ENCODE peak calls at places on chromosomes 2 and 18, in six cellular contexts. J is H1, E is IMR-90, X is H9, D is neuronal stem cell, V is mesenchymal stem cell. K is an unnamed sample. For H3K4me1, the result is how much of the 10 kb centered on the place peaks cover.

GRCh38 chr2:134460583-134460998 is 206.7 kb downstream of the MGAT5 start:
- DNase-seq in J (peak), E (peak), X (peak), D (peak), V (peak), K (peak)

GRCh38 chr2:239745790-239746308 is 279.3 kb downstream of the NDUFA10 start:
- DNase-seq in J (no peak), E (no peak), X (no peak), D (no peak), V (no peak), K (no peak)

GRCh38 chr2:81598437-81598836 is 1293.9 kb upstream of the LRRTM1 start:
- DNase-seq in J (no peak), E (no peak), X (no peak), D (no peak), V (no peak), K (no peak)

GRCh38 chr18:74546751-74547530 is 12.6 kb downstream of the CNDP1 start:
- DNase-seq in J (no peak), E (peak), X (no peak), D (no peak), V (peak), K (no peak)

GRCh38 chr2:10493636-10494281 is 45.6 kb upstream of the ODC1 start:
- DNase-seq in J (peak), E (peak), X (no peak), D (no peak), V (peak), K (no peak)

GRCh38 chr2:129781749-129782617 is 197.5 kb upstream of the RAB6C start:
- DNase-seq in J (peak), E (no peak), X (peak), D (no peak), V (no peak), K (no peak)

GRCh38 chr2:202700075-202700901 is 65.5 kb downstream of the FAM117B start:
- DNase-seq in J (no peak), E (no peak), X (no peak), D (no peak), V (no peak), K (no peak)

GRCh38 chr2:94872676-94873361 is 1.6 kb downstream of the TEKT4 start:
- DNase-seq in J (no peak), E (no peak), X (no peak), D (no peak), V (no peak), K (no peak)

GRCh38 chr2:144320491-144320890 is 199.4 kb downstream of the ZEB2 start:
- DNase-seq in J (no peak), E (peak), X (no peak), D (no peak), V (peak), K (no peak)

GRCh38 chr2:241456546-241456945 is 51.8 kb downstream of the STK25 start:
- DNase-seq in J (no peak), E (no peak), X (no peak), D (no peak), V (no peak), K (peak)

GRCh38 chr2:201448701-201449100 is 2.6 kb downstream of the TRAK2 start:
- DNase-seq in J (no peak), E (no peak), X (no peak), D (no peak), V (no peak), K (no peak)

GRCh38 chr18:55422456-55423185 is 165.4 kb downstream of the TCF4 start:
- DNase-seq in J (no peak), E (peak), X (no peak), D (no peak), V (no peak), K (no peak)

GRCh38 chr2:127614246-127614645 is 31.7 kb upstream of the GPR17 start:
- DNase-seq in J (no peak), E (no peak), X (no peak), D (no peak), V (no peak), K (no peak)

GRCh38 chr2:197759013-197759412 is 26.1 kb downstream of the BOLL start:
- DNase-seq in J (no peak), E (no peak), X (no peak), D (no peak), V (no peak), K (no peak)

GRCh38 chr2:107511970-107512789 is 314.5 kb upstream of the RGPD4 start:
- DNase-seq in J (no peak), E (no peak), X (no peak), D (no peak), V (no peak), K (no peak)

GRCh38 chr2:217827430-217828201 is 175.2 kb downstream of the TNS1 start:
- DNase-seq in J (no peak), E (no peak), X (no peak), D (no peak), V (no peak), K (no peak)

GRCh38 chr2:58042486-58042970 is 4.1 kb upstream of the VRK2 start:
- DNase-seq in J (no peak), E (peak), X (no peak), D (no peak), V (peak), K (no peak)

GRCh38 chr2:164677271-164677670 is 56.0 kb upstream of the GRB14 start:
- DNase-seq in J (no peak), E (no peak), X (no peak), D (no peak), V (no peak), K (no peak)

GRCh38 chr18:57581301-57581934 is 5.1 kb downstream of the FECH start:
- DNase-seq in J (no peak), E (no peak), X (no peak), D (no peak), V (no peak), K (peak)

GRCh38 chr18:64294967-64295366 is 146.1 kb upstream of the LINC00305 start:
- DNase-seq in J (no peak), E (no peak), X (no peak), D (no peak), V (no peak), K (peak)

GRCh38 chr2:3270095-3270478 is 107.5 kb downstream of the EIPR1 start:
- DNase-seq in J (no peak), E (no peak), X (no peak), D (no peak), V (no peak), K (no peak)

GRCh38 chr18:8668381-8668780 is 37.0 kb upstream of the MTCL1 start:
- DNase-seq in J (no peak), E (no peak), X (no peak), D (no peak), V (no peak), K (no peak)

GRCh38 chr2:241507430-241508239 is 749 bp downstream of the STK25 start:
- DNase-seq in J (peak), E (peak), X (peak), D (peak), V (peak), K (peak)

GRCh38 chr2:20164734-20165242 is 60.1 kb downstream of the SDC1 start:
- DNase-seq in J (no peak), E (peak), X (no peak), D (no peak), V (peak), K (no peak)

GRCh38 chr2:42021490-42021889 is 26.3 kb upstream of the PKDCC start:
- DNase-seq in J (no peak), E (peak), X (no peak), D (no peak), V (peak), K (no peak)

GRCh38 chr2:197315371-197315770 is 4.8 kb upstream of the ANKRD44 start:
- DNase-seq in J (no peak), E (no peak), X (no peak), D (no peak), V (no peak), K (peak)

GRCh38 chr18:13279181-13280065 is 60.9 kb downstream of the LDLRAD4 start:
- DNase-seq in J (no peak), E (no peak), X (no peak), D (no peak), V (no peak), K (peak)

GRCh38 chr2:9261231-9261883 is 54.7 kb downstream of the ASAP2 start:
- DNase-seq in J (no peak), E (no peak), X (no peak), D (no peak), V (peak), K (peak)

GRCh38 chr2:164599954-164600589 is 21.2 kb downstream of the GRB14 start:
- DNase-seq in J (peak), E (peak), X (peak), D (peak), V (peak), K (peak)

GRCh38 chr2:221203846-221204245 is 368.3 kb downstream of the EPHA4 start:
- DNase-seq in J (no peak), E (no peak), X (no peak), D (no peak), V (no peak), K (no peak)

GRCh38 chr18:3790702-3791101 is 340.7 kb downstream of the TGIF1 start:
- DNase-seq in J (no peak), E (no peak), X (no peak), D (no peak), V (peak), K (no peak)

GRCh38 chr18:12036201-12036751 is 55.0 kb downstream of the IMPA2 start:
- DNase-seq in J (peak), E (no peak), X (no peak), D (no peak), V (no peak), K (no peak)
- H2BK15ac ChIP-seq in J (no peak), E (no peak), X (no peak), D (no peak), V (no peak), K (no peak)

GRCh38 chr2:69018629-69019227 is 5.7 kb downstream of the ANTXR1 start:
- DNase-seq in J (no peak), E (no peak), X (no peak), D (no peak), V (no peak), K (no peak)
- H2BK5ac ChIP-seq in J (no peak), E (no peak), X (no peak), D (no peak), V (no peak), K (no peak)

GRCh38 chr18:24016643-24017042 is 2.1 kb downstream of the TTC39C start:
- DNase-seq in J (no peak), E (no peak), X (no peak), D (no peak), V (no peak), K (peak)
- H3K4me1 ChIP-seq in J (under half), E (under half), X (under half), D (under half), V (under half), K (under half)

DNA sequence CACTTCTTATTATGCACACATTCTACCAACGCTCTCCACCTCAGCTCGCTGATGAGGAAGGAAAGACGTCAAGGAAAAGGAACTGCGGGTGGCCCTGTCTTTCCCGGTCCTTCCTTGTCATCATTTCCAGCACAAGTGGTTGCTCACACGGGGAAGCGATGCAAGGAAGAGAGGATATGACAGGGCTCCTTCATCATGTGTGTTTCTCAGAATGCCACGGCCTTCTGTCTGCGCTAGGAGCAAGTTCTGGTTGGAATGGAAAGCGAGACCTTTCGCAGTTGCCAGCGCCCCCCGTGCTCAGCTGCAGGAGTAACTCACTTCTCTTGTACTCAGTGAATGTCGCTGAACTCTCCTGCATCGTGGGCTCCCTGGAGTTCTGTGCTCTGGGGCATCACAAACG is 191.8 kb upstream of the GLI2 start:
- DNase-seq in J (no peak), E (no peak), X (no peak), D (no peak), V (no peak), K (peak)
- H2BK15ac ChIP-seq in J (no peak), E (peak), X (no peak), D (no peak), V (no peak), K (no peak)

DNA sequence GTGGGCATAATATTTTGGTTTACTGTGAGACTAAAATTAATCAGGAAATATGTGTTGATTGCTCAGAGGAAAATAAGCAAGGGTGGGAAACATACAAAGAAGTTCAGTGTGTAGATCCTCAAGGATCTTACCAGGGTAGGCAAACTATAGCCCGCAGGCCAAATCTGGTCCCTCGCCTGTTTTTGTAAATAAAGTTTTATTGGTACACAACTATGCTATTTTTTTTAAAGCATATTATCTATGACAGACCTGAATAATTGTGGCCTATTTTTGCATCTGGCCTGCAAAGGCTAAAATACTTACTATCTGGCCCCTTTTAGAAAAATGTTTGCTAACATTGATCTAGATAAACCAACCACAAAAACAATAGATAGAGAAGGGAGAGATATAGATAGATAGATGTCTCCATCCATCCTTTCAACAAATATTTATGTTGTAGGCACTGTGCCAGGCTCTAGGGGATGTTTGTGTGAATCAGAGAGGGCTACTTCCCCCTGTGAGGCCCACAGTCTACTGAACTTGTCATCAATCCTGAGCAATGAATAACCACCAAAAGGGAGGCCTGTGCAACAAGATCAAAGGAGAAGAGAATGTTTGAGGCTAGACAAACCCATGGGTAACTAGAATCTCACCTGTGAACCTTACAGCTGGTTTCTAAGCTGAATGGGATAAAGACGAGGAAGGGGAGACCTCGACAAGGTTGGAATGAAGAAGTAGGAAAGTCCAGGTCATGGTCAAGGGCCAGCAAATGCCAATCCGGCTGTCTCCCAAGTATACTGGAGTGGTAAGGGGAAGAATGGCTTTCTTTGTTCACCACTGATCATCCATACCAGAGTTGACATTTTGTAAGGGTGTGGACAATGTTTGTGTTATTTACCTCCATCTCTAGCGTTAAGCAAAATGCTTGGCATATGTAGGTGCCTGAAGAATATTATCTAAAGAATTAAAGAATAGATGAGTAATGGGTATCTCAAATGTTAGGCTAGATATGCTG is 23.6 kb downstream of the ALPK2 start:
- DNase-seq in J (no peak), E (peak), X (no peak), D (no peak), V (peak), K (no peak)
- H2BK5ac ChIP-seq in J (no peak), E (peak), X (no peak), D (no peak), V (peak), K (no peak)

GRCh38 chr2:128640847-128641360 is 322.2 kb upstream of the HS6ST1 start:
- DNase-seq in J (peak), E (no peak), X (no peak), D (no peak), V (no peak), K (no peak)
- H3K4me1 ChIP-seq in J (under half), E (under half), X (under half), D (under half), V (under half), K (under half)

GRCh38 chr2:39718483-39718882 is 52.8 kb downstream of the TMEM178A start:
- DNase-seq in J (no peak), E (no peak), X (no peak), D (no peak), V (no peak), K (no peak)

GRCh38 chr2:39715822-39716221 is 50.1 kb downstream of the TMEM178A start:
- DNase-seq in J (no peak), E (no peak), X (no peak), D (no peak), V (no peak), K (no peak)

GRCh38 chr2:39717067-39717466 is 51.4 kb downstream of the TMEM178A start:
- DNase-seq in J (no peak), E (no peak), X (no peak), D (no peak), V (no peak), K (no peak)

GRCh38 chr2:39712953-39713352 is 47.2 kb downstream of the TMEM178A start:
- DNase-seq in J (no peak), E (no peak), X (no peak), D (no peak), V (no peak), K (no peak)

DNA sequence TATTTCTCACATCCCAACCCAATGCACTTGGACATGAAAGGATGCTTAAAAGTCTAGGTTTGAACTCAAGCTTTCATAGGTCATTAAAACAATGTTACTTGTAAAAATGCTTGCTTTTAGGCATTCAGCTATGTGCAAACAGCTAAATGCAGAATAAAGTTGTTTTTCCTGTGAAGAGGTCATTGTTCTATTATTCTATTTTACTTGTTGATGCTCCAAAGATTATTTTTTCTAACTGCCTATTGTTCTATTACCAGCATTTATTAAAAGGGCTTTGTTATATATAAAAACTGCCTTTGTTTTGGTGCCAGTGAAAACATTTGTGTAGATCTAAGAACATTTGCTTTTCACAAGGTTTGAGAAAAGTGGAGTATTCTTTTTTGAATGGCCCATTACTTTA is 49.4 kb downstream of the TMEM178A start:
- DNase-seq in J (no peak), E (no peak), X (no peak), D (no peak), V (no peak), K (no peak)
- H2BK15ac ChIP-seq in J (no peak), E (no peak), X (no peak), D (no peak), V (no peak), K (no peak)

GRCh38 chr2:66428986-66429612 is 5.8 kb upstream of the MEIS1 start:
- DNase-seq in J (no peak), E (peak), X (no peak), D (no peak), V (peak), K (peak)

GRCh38 chr2:66423391-66423790 is 11.5 kb upstream of the MEIS1 start:
- DNase-seq in J (no peak), E (no peak), X (no peak), D (no peak), V (no peak), K (no peak)

GRCh38 chr2:66430195-66430905 is 4.6 kb upstream of the MEIS1 start:
- DNase-seq in J (no peak), E (no peak), X (no peak), D (no peak), V (no peak), K (peak)

GRCh38 chr2:66427219-66427768 is 7.6 kb upstream of the MEIS1 start:
- DNase-seq in J (no peak), E (no peak), X (no peak), D (no peak), V (peak), K (no peak)

DNA sequence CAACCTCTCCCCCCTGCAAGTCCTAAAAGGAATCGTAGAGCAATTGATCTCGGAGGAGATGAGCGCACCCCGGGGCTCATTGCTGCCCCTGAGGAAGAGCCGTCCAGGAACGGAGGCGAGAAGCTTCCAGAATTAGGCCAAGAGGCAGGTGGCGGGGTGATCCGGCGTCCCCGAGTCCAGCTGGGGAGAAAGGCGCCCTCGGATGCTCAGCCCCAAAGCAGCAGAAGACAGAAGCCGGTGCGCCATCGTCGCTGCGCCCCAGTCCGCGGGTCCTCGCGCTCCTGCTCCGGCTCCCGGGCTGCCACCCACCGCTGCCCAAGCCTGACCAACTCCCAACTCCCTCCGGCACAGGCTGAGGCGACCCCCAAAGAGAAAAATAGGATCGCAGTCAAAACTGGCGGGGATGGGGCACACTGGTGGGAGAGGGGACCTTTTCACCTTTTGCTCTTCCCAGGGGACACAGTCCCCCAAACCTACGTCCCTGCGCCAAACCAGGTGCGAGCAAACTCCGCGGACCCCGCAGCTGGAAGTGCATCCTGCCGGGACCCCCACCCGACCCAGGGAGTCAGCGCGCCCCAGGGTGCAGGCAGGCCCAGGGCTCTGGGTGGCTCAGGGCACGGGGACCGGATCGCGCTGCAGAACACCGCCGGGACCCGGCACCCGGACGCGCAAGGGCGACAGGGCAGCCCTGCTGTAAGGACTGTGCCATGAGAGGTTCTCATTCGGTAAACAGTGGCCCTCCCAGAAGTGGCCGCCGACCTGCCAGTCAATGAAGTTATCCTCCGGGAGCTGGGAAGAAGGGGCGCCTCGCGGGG is 8.5 kb upstream of the MEIS1 start:
- DNase-seq in J (peak), E (no peak), X (peak), D (no peak), V (no peak), K (peak)
- H2BK5ac ChIP-seq in J (no peak), E (no peak), X (no peak), D (no peak), V (no peak), K (no peak)

DNA sequence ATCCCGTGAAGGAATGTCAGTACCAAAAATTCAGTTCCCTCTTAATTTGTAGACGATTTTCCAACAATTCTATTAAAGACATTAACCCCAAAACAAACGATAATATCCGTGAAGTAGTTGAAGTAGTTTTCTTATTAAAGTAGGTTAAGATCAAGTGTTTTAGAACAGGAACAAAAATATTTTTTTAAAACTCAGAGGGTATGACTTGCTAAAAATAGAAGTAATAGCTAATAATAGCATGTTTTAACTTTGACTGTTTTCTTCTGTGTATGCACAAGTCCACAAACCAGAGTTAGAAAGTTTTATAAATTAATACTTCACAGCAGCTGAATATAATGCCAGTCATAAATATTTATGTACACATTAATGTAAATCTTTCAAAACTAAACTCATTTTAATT is 2.4 kb downstream of the DNAJC10 start:
- DNase-seq in J (no peak), E (no peak), X (no peak), D (no peak), V (no peak), K (no peak)
- H3K4me1 ChIP-seq in J (under half), E (under half), X (under half), D (under half), V (under half), K (under half)

GRCh38 chr2:100242416-100242815 is 79.9 kb downstream of the LONRF2 start:
- DNase-seq in J (no peak), E (peak), X (no peak), D (no peak), V (peak), K (peak)
- H2BK15ac ChIP-seq in J (no peak), E (peak), X (no peak), D (no peak), V (no peak), K (no peak)

K was measured in mesendoderm.